ENCODE peak calls at places on chromosomes 5 and 9, in six cellular contexts. R, A, V, M, P and C are unnamed samples.

GRCh38 chr5:124652514-124652819 is 94.0 kb downstream of the ZNF608 start:
- DNase-seq in R (no peak), A (no peak), V (no peak), M (no peak), P (no peak), C (peak)

GRCh38 chr9:92746567-92747458 is 17.8 kb downstream of the BICD2 start:
- DNase-seq in R (peak), A (no peak), V (no peak), M (no peak), P (peak), C (peak)

GRCh38 chr9:93910598-93910997 is 44.6 kb downstream of the BARX1 start:
- DNase-seq in R (peak), A (no peak), V (peak), M (no peak), P (no peak), C (no peak)

GRCh38 chr9:109498195-109499060 is at the start of gene PTPN3:
- DNase-seq in R (peak), A (no peak), V (peak), M (no peak), P (no peak), C (no peak)

GRCh38 chr5:148084269-148084668 is 20.5 kb downstream of the SPINK5 start:
- DNase-seq in R (peak), A (no peak), V (no peak), M (peak), P (no peak), C (no peak)

GRCh38 chr9:8437878-8438277 is 638.3 kb upstream of the DMAC1 start:
- DNase-seq in R (no peak), A (no peak), V (no peak), M (peak), P (no peak), C (peak)

GRCh38 chr9:124256517-124257069 is 1.2 kb upstream of the NEK6 start:
- DNase-seq in R (no peak), A (no peak), V (no peak), M (no peak), P (peak), C (peak)

GRCh38 chr9:133347515-133347984 is 381 bp downstream of the MED22 start:
- DNase-seq in R (no peak), A (peak), V (peak), M (peak), P (no peak), C (peak)

GRCh38 chr9:94511134-94511942 is 43.5 kb upstream of the PCAT7 start:
- DNase-seq in R (no peak), A (no peak), V (no peak), M (no peak), P (no peak), C (no peak)

GRCh38 chr5:2007437-2007905 is 124.7 kb upstream of the IRX4 start:
- DNase-seq in R (no peak), A (no peak), V (no peak), M (no peak), P (no peak), C (no peak)

GRCh38 chr5:11903121-11903613 is 1.1 kb downstream of the CTNND2 start:
- DNase-seq in R (peak), A (peak), V (no peak), M (peak), P (no peak), C (peak)
- H3K4ac ChIP-seq in R (no peak), A (no peak), V (no peak), M (no peak), P (no peak), C (no peak)

DNA sequence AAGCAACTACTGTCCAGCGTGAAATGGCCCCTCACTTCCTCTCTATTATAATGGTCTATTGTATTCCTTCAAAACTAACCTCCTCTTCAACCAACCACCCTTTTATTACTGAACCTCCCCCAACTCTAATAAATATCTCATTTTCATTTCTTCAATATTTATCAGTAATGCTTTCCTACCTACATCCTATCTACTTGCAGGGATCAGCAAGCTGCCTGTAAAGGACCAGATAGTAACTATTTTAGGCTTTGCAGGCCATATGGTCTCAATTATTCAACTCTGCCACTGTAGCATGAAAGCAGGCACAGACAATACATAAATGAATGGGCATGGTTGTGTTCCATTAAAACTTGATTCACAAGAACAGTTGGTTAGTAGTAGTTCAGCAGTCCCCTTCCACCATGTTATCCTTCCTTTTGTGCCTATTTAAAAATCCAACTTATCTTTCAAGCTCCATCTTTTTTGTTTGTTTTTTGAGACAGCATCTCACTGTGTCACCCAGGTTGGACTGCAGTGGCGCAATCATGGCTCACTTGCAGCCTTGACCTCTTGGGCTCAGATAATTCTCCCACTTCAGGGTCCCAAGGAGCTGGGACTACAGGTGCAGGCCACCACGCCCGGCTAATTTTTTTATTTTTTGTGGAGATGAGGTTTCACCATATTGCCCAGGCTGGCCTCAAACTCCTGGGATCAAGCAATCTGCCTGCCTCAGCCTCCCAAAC is 45.8 kb downstream of the PCDHGC5 start:
- DNase-seq in R (no peak), A (no peak), V (no peak), M (no peak), P (no peak), C (no peak)
- H2BK15ac ChIP-seq in R (no peak), A (no peak), V (no peak), M (no peak), P (no peak), C (no peak)

GRCh38 chr9:129832957-129833356 is 2.1 kb downstream of the C9orf78 start:
- DNase-seq in R (no peak), A (no peak), V (no peak), M (no peak), P (peak), C (no peak)

GRCh38 chr9:129834489-129835127 is 467 bp downstream of the C9orf78 start:
- DNase-seq in R (no peak), A (no peak), V (no peak), M (no peak), P (no peak), C (no peak)

GRCh38 chr9:129836342-129837007 is 1.2 kb downstream of the USP20 start:
- DNase-seq in R (no peak), A (no peak), V (no peak), M (no peak), P (no peak), C (no peak)

GRCh38 chr9:129835128-129835859 is at the start of the genes C9orf78 and USP20:
- DNase-seq in R (peak), A (peak), V (peak), M (peak), P (peak), C (peak)

GRCh38 chr9:129835860-129836223 is 584 bp downstream of the USP20 start:
- DNase-seq in R (no peak), A (no peak), V (no peak), M (no peak), P (peak), C (peak)
- H3K27ac ChIP-seq in R (no peak), A (no peak), V (no peak), M (peak), P (peak), C (no peak)

GRCh38 chr9:116641292-116642059 is 45.6 kb upstream of the TRIM32 start:
- DNase-seq in R (no peak), A (no peak), V (no peak), M (no peak), P (no peak), C (no peak)
- H3K4ac ChIP-seq in R (no peak), A (no peak), V (no peak), M (no peak), P (no peak), C (no peak)

GRCh38 chr5:150305577-150305976 is 2.9 kb upstream of the ARSI start:
- DNase-seq in R (no peak), A (no peak), V (no peak), M (no peak), P (no peak), C (no peak)

GRCh38 chr5:150303660-150304411 is 1.1 kb upstream of the ARSI start:
- DNase-seq in R (no peak), A (no peak), V (no peak), M (no peak), P (peak), C (peak)

GRCh38 chr5:150302301-150303069 is at the start of gene ARSI:
- DNase-seq in R (peak), A (peak), V (peak), M (peak), P (no peak), C (peak)

GRCh38 chr5:150303070-150303595 is 428 bp upstream of the ARSI start:
- DNase-seq in R (peak), A (no peak), V (no peak), M (peak), P (peak), C (no peak)

GRCh38 chr5:150304481-150305081 is 1.9 kb upstream of the ARSI start:
- DNase-seq in R (no peak), A (no peak), V (no peak), M (peak), P (no peak), C (no peak)
- H2BK15ac ChIP-seq in R (no peak), A (no peak), V (no peak), M (no peak), P (peak), C (no peak)

DNA sequence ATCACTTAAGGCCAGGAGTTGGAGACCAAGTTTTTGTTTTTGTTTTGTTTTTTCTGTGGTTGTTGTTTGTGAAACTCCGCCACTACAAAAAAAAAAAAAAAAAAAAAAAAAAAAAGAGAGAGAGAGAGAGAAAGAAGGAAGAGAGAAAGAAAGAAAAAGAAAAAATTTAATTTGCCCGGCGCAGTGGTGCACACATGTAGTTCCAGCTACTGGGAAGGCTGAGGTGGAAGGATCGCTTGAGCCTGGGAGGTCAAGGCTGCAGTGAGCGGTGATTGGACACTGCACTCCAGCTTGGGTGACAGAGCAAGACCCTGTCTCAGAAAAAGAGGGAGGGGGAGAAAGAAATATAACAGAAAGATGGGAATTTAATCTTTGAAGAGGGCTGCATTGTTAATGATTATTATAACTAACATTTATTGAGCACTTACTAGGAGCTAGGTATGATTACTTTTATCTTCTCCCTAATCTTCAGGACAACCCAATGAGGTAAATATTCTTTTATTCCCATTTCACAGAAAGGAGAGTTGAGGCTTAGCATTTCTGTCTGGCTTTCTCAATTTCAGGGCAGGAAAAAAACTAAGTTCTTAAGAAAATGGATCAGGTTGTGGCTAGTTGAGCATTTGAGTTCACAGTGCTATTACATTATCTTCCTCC is 1.0 kb downstream of the THG1L start:
- DNase-seq in R (no peak), A (no peak), V (no peak), M (no peak), P (no peak), C (no peak)
- H3K27ac ChIP-seq in R (no peak), A (no peak), V (no peak), M (no peak), P (no peak), C (no peak)

DNA sequence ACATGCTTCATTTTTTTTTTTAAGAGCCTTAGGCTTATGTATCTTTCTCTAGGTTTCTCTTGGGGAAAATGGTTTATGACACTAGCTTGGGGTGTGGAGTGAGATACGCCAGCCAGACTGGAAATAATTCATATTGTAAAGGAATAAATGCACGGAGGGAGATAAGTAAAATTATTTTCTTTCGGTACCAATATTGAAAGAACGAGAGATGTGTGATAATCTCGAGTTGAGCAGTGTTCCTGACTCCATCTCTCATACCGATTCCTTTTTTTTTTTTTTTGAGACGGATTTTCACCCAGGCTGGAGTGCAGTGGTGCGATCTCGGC is 1.3 kb downstream of the KIF2A start:
- DNase-seq in R (no peak), A (no peak), V (no peak), M (no peak), P (no peak), C (no peak)
- H3K4ac ChIP-seq in R (no peak), A (no peak), V (peak), M (no peak), P (peak), C (no peak)